ENCODE peak calls at places on chromosomes 6 and 20, in eight cellular contexts. X is heart left ventricle, B is IMR-90, E is mammary epithelial cell, Z is left ventricle myocardium inferior, N is GM04504, M is HS-27A, I is Calu3. F is an unnamed sample.

GRCh38 chr6:76275746-76276145 is 203.3 kb upstream of the IMPG1 start:
- DNase-seq in M (no peak), Z (no peak), X (no peak), I (no peak), N (no peak), B (no peak), E (no peak), F (no peak)

GRCh38 chr6:158231551-158232444 is 63.6 kb downstream of the GTF2H5 start:
- DNase-seq in Z (peak), N (peak), B (peak), I (peak), M (peak), X (peak), E (peak), F (peak)

GRCh38 chr6:20211941-20212391 is 303 bp downstream of the MBOAT1 start:
- DNase-seq in M (no peak), N (no peak), X (peak), E (no peak), I (peak), Z (no peak), B (no peak), F (peak)

GRCh38 chr6:142954844-142955243 is 9.9 kb upstream of the HIVEP2 start:
- DNase-seq in B (no peak), E (no peak), I (no peak), M (no peak), X (no peak), Z (no peak), N (no peak), F (no peak)

GRCh38 chr6:44268095-44268628 is 2.1 kb upstream of the TMEM151B start:
- DNase-seq in I (peak), Z (no peak), X (no peak), B (peak), E (peak), N (no peak), M (no peak), F (peak)

GRCh38 chr6:63395388-63395787 is 75.6 kb upstream of the LGSN start:
- DNase-seq in M (no peak), Z (no peak), B (no peak), E (no peak), N (no peak), I (no peak), X (no peak), F (no peak)

GRCh38 chr6:36120979-36121706 is 9.2 kb upstream of the MAPK13 start:
- DNase-seq in N (peak), I (peak), B (no peak), M (no peak), E (peak), X (peak), Z (peak), F (peak)

GRCh38 chr6:33445020-33445676 is 9.2 kb upstream of the ZBTB9 start:
- DNase-seq in E (no peak), M (no peak), N (no peak), B (no peak), Z (no peak), X (no peak), I (no peak), F (no peak)

GRCh38 chr6:53615633-53616449 is 49.7 kb downstream of the KLHL31 start:
- DNase-seq in I (peak), Z (no peak), B (peak), N (no peak), M (no peak), E (peak), X (no peak), F (no peak)

GRCh38 chr20:13822459-13822858 is 37.6 kb downstream of the NDUFAF5 start:
- DNase-seq in I (no peak), B (no peak), E (no peak), X (no peak), N (no peak), M (no peak), Z (no peak), F (no peak)

GRCh38 chr6:52728394-52728793 is 34.9 kb downstream of the GSTA2 start:
- DNase-seq in X (no peak), M (no peak), N (no peak), I (no peak), Z (no peak), E (no peak), B (no peak), F (no peak)

GRCh38 chr6:102114402-102114801 is 720.9 kb downstream of the GRIK2 start:
- DNase-seq in X (no peak), B (no peak), M (no peak), N (no peak), E (peak), Z (no peak), I (no peak), F (no peak)

GRCh38 chr20:37223053-37223452 is 38.6 kb downstream of the GHRH start:
- DNase-seq in Z (no peak), B (peak), X (no peak), N (peak), E (peak), I (no peak), M (no peak), F (no peak)

GRCh38 chr6:82251942-82252341 is 4.4 kb upstream of the IBTK start:
- DNase-seq in E (no peak), M (no peak), N (peak), Z (no peak), X (no peak), B (peak), I (peak), F (peak)